ENCODE peak calls at places on chromosomes 13 and 19, in seven cellular contexts. A is CD8-positive, alpha-beta T cell; N is Calu3; F is mucosa of descending colon; X is lower lobe of right lung; C is endothelial cell; J is A549. S is an unnamed sample.

GRCh38 chr13:73754727-73755292 is 379.4 kb downstream of the KLF12 start:
- DNase-seq in A (no peak), N (peak), F (no peak), X (no peak), C (peak), J (peak), S (peak)

GRCh38 chr13:113584870-113585671 is 518 bp downstream of the TFDP1 start:
- DNase-seq in A (no peak), N (peak), F (no peak), X (peak), C (no peak), J (peak), S (no peak)

GRCh38 chr19:4722671-4723464 is 774 bp downstream of the DPP9 start:
- DNase-seq in A (peak), N (no peak), F (no peak), X (peak), C (no peak), J (no peak), S (no peak)

GRCh38 chr19:11008111-11008510 is 47.3 kb downstream of the SMARCA4 start:
- DNase-seq in A (no peak), N (no peak), F (no peak), X (no peak), C (no peak), J (no peak), S (no peak)

GRCh38 chr19:13055213-13056051 is 47.2 kb downstream of the LYL1 start:
- DNase-seq in A (no peak), N (peak), F (peak), X (peak), C (no peak), J (no peak), S (no peak)

GRCh38 chr13:40187324-40187795 is 479.1 kb downstream of the FOXO1 start:
- DNase-seq in A (peak), N (no peak), F (peak), X (no peak), C (no peak), J (no peak), S (no peak)

GRCh38 chr19:48415395-48415794 is 21.9 kb downstream of the GRIN2D start:
- DNase-seq in A (peak), N (peak), F (peak), X (peak), C (peak), J (peak), S (no peak)

GRCh38 chr13:73025212-73026012 is 33.4 kb upstream of the KLF5 start:
- DNase-seq in A (no peak), N (no peak), F (no peak), X (no peak), C (no peak), J (no peak), S (no peak)

GRCh38 chr13:42478531-42479156 is 95.3 kb upstream of the TNFSF11 start:
- DNase-seq in A (no peak), N (no peak), F (no peak), X (no peak), C (peak), J (peak), S (no peak)

GRCh38 chr13:80168089-80168850 is 172.7 kb downstream of the SPRY2 start:
- DNase-seq in A (no peak), N (no peak), F (no peak), X (no peak), C (no peak), J (no peak), S (no peak)

GRCh38 chr19:13839938-13840750 is 36.8 kb upstream of the NANOS3 start:
- DNase-seq in A (no peak), N (peak), F (peak), X (peak), C (no peak), J (peak), S (no peak)

GRCh38 chr13:99661791-99662190 is 160.5 kb downstream of the TM9SF2 start:
- DNase-seq in A (no peak), N (no peak), F (no peak), X (no peak), C (no peak), J (no peak), S (no peak)

GRCh38 chr13:90526711-90527110 is 820.8 kb upstream of the MIR17HG start:
- DNase-seq in A (no peak), N (no peak), F (no peak), X (no peak), C (no peak), J (no peak), S (no peak)

GRCh38 chr13:113560645-113561416 is 23.7 kb upstream of the TFDP1 start:
- DNase-seq in A (no peak), N (no peak), F (no peak), X (peak), C (no peak), J (no peak), S (no peak)

GRCh38 chr13:23828086-23828485 is 61.1 kb downstream of the MIPEP start:
- DNase-seq in A (no peak), N (no peak), F (no peak), X (no peak), C (no peak), J (no peak), S (no peak)

GRCh38 chr13:40895715-40896184 is 106.3 kb downstream of the SLC25A15 start:
- DNase-seq in A (no peak), N (peak), F (no peak), X (no peak), C (no peak), J (no peak), S (no peak)

GRCh38 chr19:48991823-48992570 is 1.1 kb downstream of the GYS1 start:
- DNase-seq in A (no peak), N (peak), F (no peak), X (peak), C (no peak), J (peak), S (no peak)

GRCh38 chr13:108342369-108343289 is 73.1 kb downstream of the TNFSF13B start:
- DNase-seq in A (no peak), N (no peak), F (no peak), X (no peak), C (no peak), J (peak), S (no peak)

GRCh38 chr19:5696196-5697021 is 6.3 kb downstream of the RPL36 start:
- DNase-seq in A (no peak), N (no peak), F (no peak), X (no peak), C (no peak), J (no peak), S (no peak)

GRCh38 chr13:102049853-102050252 is 352.0 kb downstream of the FGF14 start:
- DNase-seq in A (no peak), N (no peak), F (no peak), X (no peak), C (no peak), J (no peak), S (no peak)

GRCh38 chr13:50208826-50209335 is 193.6 kb downstream of the KCNRG start:
- DNase-seq in A (no peak), N (peak), F (peak), X (peak), C (peak), J (peak), S (peak)

GRCh38 chr19:37691881-37692504 is 27.6 kb downstream of the ZNF607 start:
- DNase-seq in A (peak), N (no peak), F (peak), X (peak), C (peak), J (no peak), S (peak)

GRCh38 chr13:90552702-90553101 is 794.8 kb upstream of the MIR17HG start:
- DNase-seq in A (no peak), N (no peak), F (no peak), X (no peak), C (no peak), J (no peak), S (no peak)

GRCh38 chr13:29411493-29411892 is 184.0 kb downstream of the SLC7A1 start:
- DNase-seq in A (no peak), N (no peak), F (no peak), X (no peak), C (no peak), J (no peak), S (no peak)

GRCh38 chr19:51029718-51030117 is 3.3 kb upstream of the KLK11 start:
- DNase-seq in A (no peak), N (no peak), F (no peak), X (no peak), C (no peak), J (peak), S (no peak)

GRCh38 chr13:27868639-27869435 is 51.0 kb upstream of the PDX1 start:
- DNase-seq in A (no peak), N (peak), F (no peak), X (no peak), C (no peak), J (peak), S (no peak)

GRCh38 chr13:98253526-98253925 is 76.5 kb upstream of the RNF113B start:
- DNase-seq in A (no peak), N (no peak), F (no peak), X (no peak), C (no peak), J (no peak), S (no peak)

DNA sequence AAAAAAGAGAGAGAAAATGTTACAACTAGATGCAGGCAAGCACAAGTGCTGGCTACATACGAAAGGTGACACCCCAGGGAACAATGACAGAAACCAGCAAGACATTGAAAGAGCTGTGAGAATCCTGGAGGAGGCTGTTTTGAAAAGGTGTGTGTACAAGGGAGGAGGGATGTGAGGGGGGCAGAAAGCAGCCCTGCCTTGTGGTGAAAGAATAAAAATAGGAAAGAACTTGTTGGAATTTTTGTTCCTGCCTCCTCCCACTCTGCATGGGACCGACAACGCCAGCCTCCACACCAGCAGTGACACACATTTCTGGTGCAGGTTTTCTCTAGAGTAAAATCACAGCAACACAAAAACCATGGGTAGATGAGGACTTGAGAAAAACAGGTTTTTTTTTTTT is 1258.6 kb downstream of the PCDH9 start:
- DNase-seq in A (no peak), N (no peak), F (no peak), X (no peak), C (no peak), J (no peak), S (no peak)
- TF ChIP-seq CTCF in A (no peak), N (no peak), F (no peak), X (no peak), C (no peak), J (no peak), S (no peak)

GRCh38 chr19:34925278-34925855 is 1.3 kb upstream of the ZNF30 start:
- DNase-seq in A (no peak), N (no peak), F (no peak), X (no peak), C (no peak), J (no peak), S (no peak)
- TF ChIP-seq CTCF in A (no peak), N (no peak), F (no peak), X (no peak), C (no peak), J (no peak), S (no peak)

GRCh38 chr19:40444181-40445005 is at the start of gene SERTAD3:
- DNase-seq in A (peak), N (peak), F (peak), X (peak), C (peak), J (peak), S (peak)
- TF ChIP-seq CTCF in A (no peak), N (no peak), F (no peak), X (peak), C (no peak), J (peak), S (peak)

DNA sequence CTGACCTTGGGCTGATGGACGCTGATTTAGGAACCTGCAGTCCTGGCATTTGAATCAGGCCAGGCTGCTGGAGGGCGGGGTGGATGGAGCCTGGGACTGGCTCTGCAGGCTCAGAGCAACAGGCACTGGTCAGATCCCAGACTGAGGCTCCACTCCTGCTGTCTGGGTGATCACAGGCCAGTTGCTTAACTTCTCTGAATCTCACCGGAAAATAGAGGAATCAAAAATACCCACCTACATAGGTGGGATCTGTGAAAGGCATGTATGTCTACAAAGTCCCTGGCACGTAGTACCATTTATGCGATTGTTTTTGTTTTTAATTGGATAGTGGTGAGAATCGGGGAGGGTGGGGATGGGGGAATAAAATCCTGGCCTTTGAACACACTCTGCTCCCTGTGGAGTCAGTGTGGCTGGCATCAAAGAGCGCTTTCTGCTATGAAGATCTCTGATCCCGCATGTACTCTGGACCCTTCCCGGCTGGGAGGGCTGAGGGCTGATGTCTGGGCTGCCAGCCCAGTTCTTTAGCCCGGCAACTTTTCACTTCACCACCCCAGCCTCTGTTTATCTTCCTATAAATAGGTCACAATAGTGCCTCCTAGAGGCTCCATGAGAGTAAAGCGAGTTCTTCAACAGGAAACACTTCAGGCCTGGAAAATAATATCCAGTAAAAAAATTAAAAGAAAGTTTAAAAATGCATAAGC is 292.3 kb downstream of the ZNF536 start:
- DNase-seq in A (no peak), N (no peak), F (no peak), X (no peak), C (no peak), J (peak), S (no peak)
- TF ChIP-seq CTCF in A (no peak), N (no peak), F (no peak), X (no peak), C (peak), J (peak), S (peak)

GRCh38 chr13:20035130-20035529 is 76.6 kb downstream of the ZMYM2 start:
- DNase-seq in A (no peak), N (no peak), F (no peak), X (no peak), C (no peak), J (peak), S (no peak)
- TF ChIP-seq CTCF in A (no peak), N (no peak), F (no peak), X (no peak), C (no peak), J (peak), S (peak)